ENCODE peak calls at places on chromosomes 13 and 19, in six cellular contexts. One of them, this sample, is unnamed. For H3K4me1, the result is how much of the 10 kb centered on the place peaks cover.

GRCh38 chr13:32883501-32883900 is 132.7 kb upstream of the KL start:
- DNase-seq in colonic mucosa: no peak
- DNase-seq in mesenchymal stem cell: no peak
- DNase-seq in fibroblast of lung: peak
- DNase-seq in Panc1: no peak
- DNase-seq in thoracic aorta: no peak
- DNase-seq in this sample: no peak

GRCh38 chr19:1295169-1296012 is 9.7 kb downstream of the EFNA2 start:
- DNase-seq in fibroblast of lung: no peak
- DNase-seq in thoracic aorta: no peak
- DNase-seq in Panc1: no peak
- DNase-seq in mesenchymal stem cell: peak
- DNase-seq in colonic mucosa: no peak
- DNase-seq in this sample: no peak

GRCh38 chr13:108154421-108154858 is 60.9 kb downstream of the LIG4 start:
- DNase-seq in Panc1: no peak
- DNase-seq in colonic mucosa: peak
- DNase-seq in fibroblast of lung: peak
- DNase-seq in mesenchymal stem cell: no peak
- DNase-seq in thoracic aorta: no peak
- DNase-seq in this sample: no peak

GRCh38 chr19:47419789-47420188 is 462 bp upstream of the MEIS3 start:
- DNase-seq in thoracic aorta: no peak
- DNase-seq in mesenchymal stem cell: no peak
- DNase-seq in fibroblast of lung: no peak
- DNase-seq in Panc1: no peak
- DNase-seq in colonic mucosa: no peak
- DNase-seq in this sample: no peak

GRCh38 chr19:16901491-16902175 is 12.8 kb downstream of the F2RL3 start:
- DNase-seq in fibroblast of lung: no peak
- DNase-seq in thoracic aorta: no peak
- DNase-seq in mesenchymal stem cell: no peak
- DNase-seq in colonic mucosa: no peak
- DNase-seq in Panc1: no peak
- DNase-seq in this sample: no peak

GRCh38 chr19:36140289-36141038 is 598 bp downstream of the CAPNS1 start:
- DNase-seq in thoracic aorta: no peak
- DNase-seq in fibroblast of lung: peak
- DNase-seq in mesenchymal stem cell: peak
- DNase-seq in colonic mucosa: peak
- DNase-seq in Panc1: no peak
- DNase-seq in this sample: peak

GRCh38 chr13:111548301-111548700 is 227.9 kb downstream of the TEX29 start:
- DNase-seq in mesenchymal stem cell: no peak
- DNase-seq in Panc1: no peak
- DNase-seq in thoracic aorta: no peak
- DNase-seq in colonic mucosa: no peak
- DNase-seq in fibroblast of lung: no peak
- DNase-seq in this sample: no peak

GRCh38 chr13:48201044-48201443 is 32.0 kb upstream of the ITM2B start:
- DNase-seq in fibroblast of lung: no peak
- DNase-seq in mesenchymal stem cell: no peak
- DNase-seq in thoracic aorta: no peak
- DNase-seq in Panc1: no peak
- DNase-seq in colonic mucosa: peak
- DNase-seq in this sample: no peak

GRCh38 chr13:48593551-48593950 is 60.2 kb upstream of the CYSLTR2 start:
- DNase-seq in fibroblast of lung: no peak
- DNase-seq in mesenchymal stem cell: no peak
- DNase-seq in colonic mucosa: no peak
- DNase-seq in thoracic aorta: no peak
- DNase-seq in Panc1: no peak
- DNase-seq in this sample: no peak

GRCh38 chr13:112715715-112716460 is 26.1 kb downstream of the ATP11A start:
- DNase-seq in colonic mucosa: no peak
- DNase-seq in Panc1: no peak
- DNase-seq in fibroblast of lung: no peak
- DNase-seq in mesenchymal stem cell: no peak
- DNase-seq in thoracic aorta: no peak
- DNase-seq in this sample: no peak

GRCh38 chr19:2719910-2720776 is 1.0 kb downstream of the DIRAS1 start:
- DNase-seq in fibroblast of lung: peak
- DNase-seq in colonic mucosa: no peak
- DNase-seq in thoracic aorta: no peak
- DNase-seq in Panc1: no peak
- DNase-seq in mesenchymal stem cell: peak
- DNase-seq in this sample: no peak
- H3K4me1 ChIP-seq in fibroblast of lung: under half
- H3K4me1 ChIP-seq in colonic mucosa: under half
- H3K4me1 ChIP-seq in thoracic aorta: under half
- H3K4me1 ChIP-seq in Panc1: under half
- H3K4me1 ChIP-seq in mesenchymal stem cell: under half
- H3K4me1 ChIP-seq in this sample: under half

GRCh38 chr19:19514215-19514633 is 1.1 kb downstream of the TSSK6 start:
- DNase-seq in thoracic aorta: no peak
- DNase-seq in mesenchymal stem cell: no peak
- DNase-seq in Panc1: no peak
- DNase-seq in fibroblast of lung: peak
- DNase-seq in colonic mucosa: peak
- DNase-seq in this sample: no peak

GRCh38 chr19:19514881-19515763 is at the start of gene TSSK6:
- DNase-seq in mesenchymal stem cell: no peak
- DNase-seq in Panc1: no peak
- DNase-seq in thoracic aorta: no peak
- DNase-seq in colonic mucosa: peak
- DNase-seq in fibroblast of lung: no peak
- DNase-seq in this sample: no peak

GRCh38 chr19:19515764-19516519 is at the start of gene NDUFA13:
- DNase-seq in thoracic aorta: peak
- DNase-seq in colonic mucosa: peak
- DNase-seq in mesenchymal stem cell: peak
- DNase-seq in fibroblast of lung: peak
- DNase-seq in Panc1: no peak
- DNase-seq in this sample: peak

GRCh38 chr19:19513671-19514070 is 1.7 kb downstream of the TSSK6 start:
- DNase-seq in colonic mucosa: no peak
- DNase-seq in fibroblast of lung: no peak
- DNase-seq in Panc1: no peak
- DNase-seq in mesenchymal stem cell: no peak
- DNase-seq in thoracic aorta: no peak
- DNase-seq in this sample: no peak

GRCh38 chr19:19517235-19517619 is 1.2 kb downstream of the NDUFA13 start:
- DNase-seq in fibroblast of lung: no peak
- DNase-seq in thoracic aorta: no peak
- DNase-seq in mesenchymal stem cell: no peak
- DNase-seq in Panc1: no peak
- DNase-seq in colonic mucosa: no peak
- DNase-seq in this sample: no peak
- H3K4me3 ChIP-seq in fibroblast of lung: peak
- H3K4me3 ChIP-seq in thoracic aorta: peak
- H3K4me3 ChIP-seq in mesenchymal stem cell: peak
- H3K4me3 ChIP-seq in Panc1: peak
- H3K4me3 ChIP-seq in colonic mucosa: peak
- H3K4me3 ChIP-seq in this sample: peak

GRCh38 chr13:19861762-19862161 is 1.7 kb downstream of the ZMYM5 start:
- DNase-seq in thoracic aorta: no peak
- DNase-seq in Panc1: no peak
- DNase-seq in fibroblast of lung: no peak
- DNase-seq in colonic mucosa: no peak
- DNase-seq in mesenchymal stem cell: peak
- DNase-seq in this sample: no peak
- H3K27ac ChIP-seq in thoracic aorta: peak
- H3K27ac ChIP-seq in Panc1: peak
- H3K27ac ChIP-seq in fibroblast of lung: peak
- H3K27ac ChIP-seq in colonic mucosa: peak
- H3K27ac ChIP-seq in mesenchymal stem cell: peak
- H3K27ac ChIP-seq in this sample: peak

DNA sequence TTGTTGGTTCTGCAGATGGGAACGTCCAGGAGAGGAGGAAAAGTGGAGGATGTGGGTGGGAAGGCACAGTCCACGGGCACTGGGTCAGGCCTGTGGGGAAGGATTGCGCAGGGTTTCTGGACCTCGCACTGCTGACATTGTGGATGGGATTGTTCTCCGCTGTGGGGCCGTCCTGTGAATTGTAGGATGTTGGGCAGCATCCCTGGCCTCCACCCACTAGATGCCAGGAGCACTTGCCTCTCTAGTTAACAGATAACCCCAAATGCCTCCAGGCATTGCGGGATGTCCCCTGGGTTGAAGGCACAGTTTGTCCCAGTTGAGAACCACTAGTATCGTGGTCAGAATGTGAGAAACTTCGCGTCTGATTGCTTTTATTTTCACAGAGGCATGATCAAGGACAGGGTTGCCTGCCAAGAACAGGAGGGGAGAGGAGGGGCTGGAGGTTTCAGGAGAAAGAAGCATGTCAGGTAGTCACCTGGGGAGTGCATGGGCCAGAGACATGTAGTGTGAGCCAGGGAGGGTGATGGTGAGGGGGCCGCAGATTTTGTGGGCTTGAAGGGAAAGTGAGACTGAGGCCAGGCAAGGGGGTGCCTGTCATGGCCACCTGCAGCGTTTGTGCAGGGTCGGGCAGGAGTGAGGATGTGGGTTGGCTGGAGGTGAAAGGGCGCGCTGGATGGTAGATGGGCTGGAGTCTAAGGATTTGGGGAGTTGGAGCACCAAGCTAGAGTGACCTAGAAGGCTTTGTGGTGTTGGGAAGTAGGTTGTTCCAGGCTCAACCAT is 3.2 kb downstream of the ZNF628 start:
- DNase-seq in mesenchymal stem cell: no peak
- DNase-seq in fibroblast of lung: no peak
- DNase-seq in Panc1: no peak
- DNase-seq in colonic mucosa: no peak
- DNase-seq in thoracic aorta: no peak
- DNase-seq in this sample: no peak
- H3K4me1 ChIP-seq in mesenchymal stem cell: half or more
- H3K4me1 ChIP-seq in fibroblast of lung: under half
- H3K4me1 ChIP-seq in Panc1: under half
- H3K4me1 ChIP-seq in colonic mucosa: under half
- H3K4me1 ChIP-seq in thoracic aorta: under half
- H3K4me1 ChIP-seq in this sample: under half

DNA sequence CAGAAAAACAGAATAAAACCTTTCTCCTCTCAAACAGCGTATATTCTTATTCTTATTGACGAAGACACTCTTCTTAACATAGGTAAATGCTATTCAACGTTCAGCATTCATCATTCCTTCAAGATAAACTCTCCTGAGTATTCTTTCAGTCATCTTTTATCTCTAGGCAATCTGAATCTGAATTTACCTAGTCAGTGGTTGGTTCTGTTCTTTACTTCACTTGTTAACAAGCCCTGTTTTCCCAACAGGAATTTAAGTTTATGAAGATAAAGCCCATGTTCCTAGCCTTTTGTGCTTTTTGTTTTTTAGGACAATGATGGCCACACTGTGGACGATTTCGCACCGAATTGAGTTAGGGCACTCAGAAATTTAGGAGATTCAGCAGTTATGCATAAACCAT is 3.2 kb downstream of the ELF1 start:
- DNase-seq in mesenchymal stem cell: no peak
- DNase-seq in Panc1: no peak
- DNase-seq in thoracic aorta: no peak
- DNase-seq in colonic mucosa: no peak
- DNase-seq in fibroblast of lung: no peak
- DNase-seq in this sample: no peak
- H3K4me3 ChIP-seq in mesenchymal stem cell: no peak
- H3K4me3 ChIP-seq in Panc1: no peak
- H3K4me3 ChIP-seq in thoracic aorta: no peak
- H3K4me3 ChIP-seq in colonic mucosa: peak
- H3K4me3 ChIP-seq in fibroblast of lung: no peak
- H3K4me3 ChIP-seq in this sample: no peak